ENCODE peak calls at places on chromosomes 2 and 18, in six cellular contexts. F is tibial artery, S is left lung, Y is GM23248, Z is IMR-90, J is cardiac muscle cell. A is an unnamed sample. For H3K4me1, the result is how much of the 10 kb centered on the place peaks cover.

GRCh38 chr2:149188291-149188690 is 142.1 kb upstream of the LYPD6 start:
- DNase-seq in F (no peak), S (no peak), Y (no peak), Z (no peak), J (no peak), A (no peak)

GRCh38 chr18:59311631-59312030 is 6.8 kb downstream of the CPLX4 start:
- DNase-seq in F (no peak), S (no peak), Y (peak), Z (peak), J (no peak), A (no peak)

GRCh38 chr2:239943991-239944441 is 81.1 kb downstream of the NDUFA10 start:
- DNase-seq in F (no peak), S (peak), Y (no peak), Z (no peak), J (no peak), A (no peak)

GRCh38 chr2:163673522-163673921 is 62.3 kb downstream of the FIGN start:
- DNase-seq in F (no peak), S (no peak), Y (no peak), Z (no peak), J (no peak), A (no peak)

GRCh38 chr2:208150956-208151355 is 5.0 kb upstream of the CRYGB start:
- DNase-seq in F (no peak), S (no peak), Y (no peak), Z (no peak), J (no peak), A (no peak)

GRCh38 chr2:180021850-180022249 is 14.8 kb upstream of the CWC22 start:
- DNase-seq in F (no peak), S (peak), Y (no peak), Z (no peak), J (no peak), A (no peak)

GRCh38 chr2:48693645-48694044 is 61.9 kb downstream of the LHCGR start:
- DNase-seq in F (no peak), S (no peak), Y (peak), Z (peak), J (no peak), A (no peak)

GRCh38 chr18:292271-292670 is 24.4 kb upstream of the THOC1 start:
- DNase-seq in F (no peak), S (no peak), Y (peak), Z (no peak), J (peak), A (no peak)

GRCh38 chr2:40113272-40113671 is 334.2 kb upstream of the THUMPD2 start:
- DNase-seq in F (no peak), S (no peak), Y (no peak), Z (peak), J (peak), A (no peak)

GRCh38 chr2:133814890-133815289 is 246.6 kb upstream of the NCKAP5 start:
- DNase-seq in F (no peak), S (no peak), Y (no peak), Z (no peak), J (no peak), A (no peak)

DNA sequence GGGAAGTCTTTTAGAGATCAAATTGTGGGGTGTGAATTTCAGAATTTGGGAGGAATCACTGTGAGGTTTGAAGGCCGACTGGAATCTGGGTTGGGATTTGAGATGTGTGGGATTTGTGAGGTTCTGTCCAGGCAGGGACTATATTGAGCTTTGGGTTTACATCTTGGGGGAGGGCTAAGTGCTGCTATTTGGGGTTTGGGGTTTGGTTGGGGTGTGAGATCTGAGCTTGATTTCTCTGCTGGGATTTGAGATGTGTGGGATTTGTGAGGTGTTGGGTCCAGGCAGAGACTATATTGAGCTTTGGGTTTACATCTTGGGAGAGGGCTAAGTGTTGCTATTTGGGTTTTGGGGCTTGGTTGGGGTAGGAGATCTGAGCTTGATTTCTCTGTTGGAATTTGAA is 864 bp downstream of the GMPPA start:
- DNase-seq in F (no peak), S (no peak), Y (peak), Z (no peak), J (no peak), A (no peak)
- H3K4me1 ChIP-seq in F (under half), S (under half), Y (under half), Z (under half), J (under half), A (under half)

GRCh38 chr18:12012697-12013096 is 31.4 kb downstream of the IMPA2 start:
- DNase-seq in F (no peak), S (no peak), Y (no peak), Z (no peak), J (no peak), A (no peak)

GRCh38 chr18:12013186-12013916 is 32.0 kb downstream of the IMPA2 start:
- DNase-seq in F (no peak), S (no peak), Y (no peak), Z (no peak), J (no peak), A (peak)

GRCh38 chr18:12014976-12015696 is 33.8 kb downstream of the IMPA2 start:
- DNase-seq in F (no peak), S (no peak), Y (no peak), Z (no peak), J (no peak), A (no peak)

GRCh38 chr18:12014521-12014920 is 33.2 kb downstream of the IMPA2 start:
- DNase-seq in F (no peak), S (no peak), Y (no peak), Z (no peak), J (no peak), A (no peak)

DNA sequence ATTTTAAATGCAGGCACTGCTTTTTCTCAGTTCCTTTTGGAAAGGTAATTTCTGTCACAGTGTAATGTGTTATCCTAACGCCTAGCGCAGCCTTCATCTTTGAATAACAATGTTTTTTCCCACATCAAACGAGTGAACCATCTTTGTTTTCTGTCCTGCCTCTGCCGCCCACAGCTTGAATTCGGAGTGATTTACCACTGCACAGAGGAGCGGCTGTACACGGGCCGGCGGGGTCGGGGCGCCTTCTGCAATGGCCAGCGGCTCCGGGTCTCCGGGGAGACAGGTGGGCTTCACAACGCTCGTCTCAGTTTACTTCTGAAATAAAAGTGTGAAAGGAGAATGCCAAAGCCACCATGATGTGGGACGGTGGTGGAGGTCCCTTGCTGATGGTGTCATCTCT is 32.8 kb downstream of the IMPA2 start:
- DNase-seq in F (no peak), S (no peak), Y (no peak), Z (no peak), J (no peak), A (no peak)
- H3K4me1 ChIP-seq in F (under half), S (under half), Y (under half), Z (under half), J (under half), A (under half)

GRCh38 chr2:144504191-144504590 is 15.7 kb downstream of the ZEB2 start:
- DNase-seq in F (no peak), S (no peak), Y (peak), Z (no peak), J (no peak), A (peak)
- H3K4me1 ChIP-seq in F (under half), S (under half), Y (half or more), Z (under half), J (half or more), A (half or more)

GRCh38 chr2:6820236-6820635 is 45.5 kb downstream of the CMPK2 start:
- DNase-seq in F (no peak), S (no peak), Y (no peak), Z (no peak), J (no peak), A (no peak)
- H3K4me1 ChIP-seq in F (under half), S (under half), Y (under half), Z (under half), J (under half), A (under half)

DNA sequence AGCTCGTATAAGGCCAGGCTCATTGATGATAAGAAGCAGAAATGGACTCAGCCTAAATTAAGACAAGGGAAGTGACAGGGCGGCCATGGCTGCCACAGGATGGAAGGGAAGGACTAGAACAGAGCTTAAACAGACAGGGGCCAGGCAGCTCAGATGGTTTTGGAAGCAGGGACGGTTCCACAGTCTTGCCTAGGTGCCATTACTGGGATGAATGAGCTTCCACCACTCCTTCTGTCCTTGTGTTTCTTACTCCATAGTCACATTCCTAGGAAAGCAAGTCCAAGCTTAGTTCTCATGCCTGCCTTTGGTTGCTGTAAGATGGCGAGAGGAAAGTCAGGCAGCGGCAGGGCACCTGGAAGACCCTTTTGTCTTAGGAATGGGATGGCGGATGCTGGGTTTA is 11.9 kb downstream of the GNLY start:
- DNase-seq in F (no peak), S (no peak), Y (no peak), Z (no peak), J (no peak), A (no peak)
- H3K4me1 ChIP-seq in F (under half), S (half or more), Y (under half), Z (under half), J (under half), A (under half)

GRCh38 chr2:219448099-219448775 is 13.6 kb downstream of the SPEG start:
- DNase-seq in F (no peak), S (no peak), Y (no peak), Z (no peak), J (no peak), A (peak)

GRCh38 chr2:219446101-219446504 is 11.5 kb downstream of the SPEG start:
- DNase-seq in F (peak), S (no peak), Y (peak), Z (peak), J (peak), A (peak)

GRCh38 chr2:219446689-219447088 is 12.0 kb downstream of the SPEG start:
- DNase-seq in F (no peak), S (no peak), Y (no peak), Z (no peak), J (no peak), A (no peak)

GRCh38 chr2:219448776-219449476 is 14.3 kb downstream of the SPEG start:
- DNase-seq in F (no peak), S (no peak), Y (no peak), Z (no peak), J (no peak), A (peak)

GRCh38 chr2:219447242-219448098 is 12.8 kb downstream of the SPEG start:
- DNase-seq in F (no peak), S (no peak), Y (no peak), Z (no peak), J (no peak), A (no peak)
- H3K4me1 ChIP-seq in F (under half), S (under half), Y (under half), Z (under half), J (under half), A (under half)

GRCh38 chr2:234372506-234372905 is 124.4 kb downstream of the ARL4C start:
- DNase-seq in F (no peak), S (no peak), Y (no peak), Z (no peak), J (no peak), A (no peak)
- H3K4me1 ChIP-seq in F (under half), S (under half), Y (under half), Z (under half), J (under half), A (under half)

GRCh38 chr18:8625693-8626092 is 16.5 kb downstream of the RAB12 start:
- DNase-seq in F (no peak), S (no peak), Y (no peak), Z (no peak), J (no peak), A (no peak)
- H3K4me1 ChIP-seq in F (under half), S (under half), Y (under half), Z (under half), J (under half), A (under half)